ENCODE peak calls at places on chromosomes 4 and X, in six cellular contexts. One of them, this sample, is unnamed.

GRCh38 chrX:19842542-19842941 is 44.9 kb downstream of the SH3KBP1 start:
- DNase-seq in cardiac muscle cell: no peak
- DNase-seq in tibial artery: no peak
- DNase-seq in IMR-90: no peak
- DNase-seq in GM06990: no peak
- DNase-seq in pancreas: no peak
- DNase-seq in this sample: no peak

GRCh38 chr4:13860126-13860525 is 232.6 kb upstream of the BOD1L1 start:
- DNase-seq in cardiac muscle cell: no peak
- DNase-seq in tibial artery: no peak
- DNase-seq in IMR-90: no peak
- DNase-seq in GM06990: no peak
- DNase-seq in pancreas: no peak
- DNase-seq in this sample: no peak

GRCh38 chr4:69849297-69849696 is 10.6 kb downstream of the SULT1E1 start:
- DNase-seq in cardiac muscle cell: no peak
- DNase-seq in tibial artery: no peak
- DNase-seq in IMR-90: no peak
- DNase-seq in GM06990: no peak
- DNase-seq in pancreas: no peak
- DNase-seq in this sample: no peak

GRCh38 chrX:19670321-19670750 is 155.0 kb upstream of the MAP3K15 start:
- DNase-seq in cardiac muscle cell: no peak
- DNase-seq in tibial artery: no peak
- DNase-seq in IMR-90: peak; percentile 38
- DNase-seq in GM06990: no peak
- DNase-seq in pancreas: no peak
- DNase-seq in this sample: peak; percentile 30

GRCh38 chr4:40672528-40673522 is 43.2 kb upstream of the RBM47 start:
- DNase-seq in cardiac muscle cell: no peak
- DNase-seq in tibial artery: peak; percentile 68
- DNase-seq in IMR-90: peak; percentile 99
- DNase-seq in GM06990: peak; percentile 61
- DNase-seq in pancreas: no peak
- DNase-seq in this sample: peak; percentile 93

GRCh38 chr4:185504098-185505047 is 30.9 kb downstream of the PDLIM3 start:
- DNase-seq in cardiac muscle cell: no peak
- DNase-seq in tibial artery: peak; percentile 95
- DNase-seq in IMR-90: peak; percentile 75
- DNase-seq in GM06990: no peak
- DNase-seq in pancreas: no peak
- DNase-seq in this sample: peak; percentile 51

GRCh38 chrX:107718156-107718621 is 57.4 kb downstream of the TSC22D3 start:
- DNase-seq in cardiac muscle cell: peak; percentile 78
- DNase-seq in tibial artery: peak; percentile 92
- DNase-seq in IMR-90: peak; percentile 78
- DNase-seq in GM06990: no peak
- DNase-seq in pancreas: peak; percentile 82
- DNase-seq in this sample: peak; percentile 37

GRCh38 chr4:39716356-39716755 is 18.4 kb downstream of the UBE2K start:
- DNase-seq in cardiac muscle cell: no peak
- DNase-seq in tibial artery: peak; percentile 48
- DNase-seq in IMR-90: no peak
- DNase-seq in GM06990: no peak
- DNase-seq in pancreas: no peak
- DNase-seq in this sample: no peak

GRCh38 chr4:17781072-17781830 is at the start of gene FAM184B:
- DNase-seq in cardiac muscle cell: peak; percentile 29
- DNase-seq in tibial artery: no peak
- DNase-seq in IMR-90: no peak
- DNase-seq in GM06990: peak; percentile 7
- DNase-seq in pancreas: no peak
- DNase-seq in this sample: no peak

GRCh38 chrX:80237072-80237471 is 183.2 kb upstream of the TENT5D start:
- DNase-seq in cardiac muscle cell: no peak
- DNase-seq in tibial artery: no peak
- DNase-seq in IMR-90: no peak
- DNase-seq in GM06990: no peak
- DNase-seq in pancreas: no peak
- DNase-seq in this sample: no peak

GRCh38 chrX:75623535-75623934 is 100.7 kb upstream of the ZDHHC15 start:
- DNase-seq in cardiac muscle cell: peak; percentile 2
- DNase-seq in tibial artery: no peak
- DNase-seq in IMR-90: no peak
- DNase-seq in GM06990: no peak
- DNase-seq in pancreas: no peak
- DNase-seq in this sample: no peak

GRCh38 chrX:45714864-45715263 is 514.2 kb upstream of the DIPK2B start:
- DNase-seq in cardiac muscle cell: no peak
- DNase-seq in tibial artery: no peak
- DNase-seq in IMR-90: peak; percentile 71
- DNase-seq in GM06990: peak; percentile 15
- DNase-seq in pancreas: no peak
- DNase-seq in this sample: no peak

GRCh38 chr4:54065282-54066087 is 1.1 kb upstream of the CHIC2 start:
- DNase-seq in cardiac muscle cell: peak; percentile 10
- DNase-seq in tibial artery: no peak
- DNase-seq in IMR-90: no peak
- DNase-seq in GM06990: no peak
- DNase-seq in pancreas: no peak
- DNase-seq in this sample: no peak

GRCh38 chrX:107700317-107700774 is 72.0 kb downstream of the PRPS1 start:
- DNase-seq in cardiac muscle cell: no peak
- DNase-seq in tibial artery: peak; percentile 73
- DNase-seq in IMR-90: no peak
- DNase-seq in GM06990: no peak
- DNase-seq in pancreas: no peak
- DNase-seq in this sample: no peak

GRCh38 chrX:2342878-2343277 is 157.9 kb downstream of the DHRSX start:
- DNase-seq in cardiac muscle cell: no peak
- DNase-seq in tibial artery: no peak
- DNase-seq in IMR-90: peak; percentile 86
- DNase-seq in GM06990: no peak
- DNase-seq in pancreas: no peak
- DNase-seq in this sample: peak; percentile 70

GRCh38 chr4:106246441-106246840 is 69.6 kb downstream of the TBCK start:
- DNase-seq in cardiac muscle cell: no peak
- DNase-seq in tibial artery: no peak
- DNase-seq in IMR-90: no peak
- DNase-seq in GM06990: no peak
- DNase-seq in pancreas: no peak
- DNase-seq in this sample: no peak

GRCh38 chr4:122356317-122356818 is 22.4 kb upstream of the ADAD1 start:
- DNase-seq in cardiac muscle cell: no peak
- DNase-seq in tibial artery: no peak
- DNase-seq in IMR-90: no peak
- DNase-seq in GM06990: no peak
- DNase-seq in pancreas: no peak
- DNase-seq in this sample: no peak

GRCh38 chr4:121278811-121279368 is 101.9 kb downstream of the QRFPR start:
- DNase-seq in cardiac muscle cell: no peak
- DNase-seq in tibial artery: no peak
- DNase-seq in IMR-90: peak; percentile 33
- DNase-seq in GM06990: peak; percentile 68
- DNase-seq in pancreas: no peak
- DNase-seq in this sample: peak; percentile 4

GRCh38 chr4:76001760-76002159 is 5.5 kb downstream of the CXCL9 start:
- DNase-seq in cardiac muscle cell: no peak
- DNase-seq in tibial artery: no peak
- DNase-seq in IMR-90: no peak
- DNase-seq in GM06990: no peak
- DNase-seq in pancreas: no peak
- DNase-seq in this sample: no peak

GRCh38 chr4:1130318-1131186 is 17.2 kb upstream of the RNF212 start:
- DNase-seq in cardiac muscle cell: peak; percentile 67
- DNase-seq in tibial artery: peak; percentile 80
- DNase-seq in IMR-90: peak; percentile 76
- DNase-seq in GM06990: peak; percentile 44
- DNase-seq in pancreas: peak; percentile 76
- DNase-seq in this sample: peak; percentile 63

GRCh38 chrX:9310596-9310995 is 154.3 kb upstream of the TBL1X start:
- DNase-seq in cardiac muscle cell: no peak
- DNase-seq in tibial artery: no peak
- DNase-seq in IMR-90: peak; percentile 70
- DNase-seq in GM06990: no peak
- DNase-seq in pancreas: no peak
- DNase-seq in this sample: no peak

GRCh38 chrX:51894697-51895336 is 1.4 kb downstream of the MAGED1 start:
- DNase-seq in cardiac muscle cell: peak; percentile 38
- DNase-seq in tibial artery: peak; percentile 66
- DNase-seq in IMR-90: peak; percentile 31
- DNase-seq in GM06990: peak; percentile 31
- DNase-seq in pancreas: peak; percentile 36
- DNase-seq in this sample: no peak

GRCh38 chr4:189533603-189534002 is 407.1 kb upstream of the FRG1 start:
- DNase-seq in cardiac muscle cell: no peak
- DNase-seq in tibial artery: no peak
- DNase-seq in IMR-90: no peak
- DNase-seq in GM06990: no peak
- DNase-seq in pancreas: no peak
- DNase-seq in this sample: no peak

GRCh38 chr4:165489786-165490185 is 111.0 kb downstream of the CPE start:
- DNase-seq in cardiac muscle cell: no peak
- DNase-seq in tibial artery: no peak
- DNase-seq in IMR-90: no peak
- DNase-seq in GM06990: no peak
- DNase-seq in pancreas: no peak
- DNase-seq in this sample: no peak

GRCh38 chr4:53193111-53193510 is 172.8 kb downstream of the SCFD2 start:
- DNase-seq in cardiac muscle cell: no peak
- DNase-seq in tibial artery: no peak
- DNase-seq in IMR-90: peak; percentile 41
- DNase-seq in GM06990: no peak
- DNase-seq in pancreas: no peak
- DNase-seq in this sample: no peak

GRCh38 chrX:114049063-114049462 is 534.8 kb upstream of the HTR2C start:
- DNase-seq in cardiac muscle cell: no peak
- DNase-seq in tibial artery: no peak
- DNase-seq in IMR-90: no peak
- DNase-seq in GM06990: no peak
- DNase-seq in pancreas: no peak
- DNase-seq in this sample: no peak

GRCh38 chrX:114051667-114052315 is 532.1 kb upstream of the HTR2C start:
- DNase-seq in cardiac muscle cell: no peak
- DNase-seq in tibial artery: no peak
- DNase-seq in IMR-90: no peak
- DNase-seq in GM06990: no peak
- DNase-seq in pancreas: no peak
- DNase-seq in this sample: no peak

GRCh38 chrX:114047558-114047957 is 536.3 kb upstream of the HTR2C start:
- DNase-seq in cardiac muscle cell: no peak
- DNase-seq in tibial artery: no peak
- DNase-seq in IMR-90: no peak
- DNase-seq in GM06990: no peak
- DNase-seq in pancreas: no peak
- DNase-seq in this sample: no peak

GRCh38 chrX:114046695-114047279 is 537.1 kb upstream of the HTR2C start:
- DNase-seq in cardiac muscle cell: no peak
- DNase-seq in tibial artery: no peak
- DNase-seq in IMR-90: no peak
- DNase-seq in GM06990: no peak
- DNase-seq in pancreas: no peak
- DNase-seq in this sample: no peak

GRCh38 chrX:114050075-114050796 is 533.6 kb upstream of the HTR2C start:
- DNase-seq in cardiac muscle cell: no peak
- DNase-seq in tibial artery: no peak
- DNase-seq in IMR-90: no peak
- DNase-seq in GM06990: no peak
- DNase-seq in pancreas: no peak
- DNase-seq in this sample: no peak
- H3K4me3 ChIP-seq in cardiac muscle cell: no peak overlapping the region
- H3K4me3 ChIP-seq in tibial artery: no peak overlapping the region
- H3K4me3 ChIP-seq in IMR-90: no peak overlapping the region
- H3K4me3 ChIP-seq in GM06990: no peak overlapping the region
- H3K4me3 ChIP-seq in pancreas: no peak overlapping the region
- H3K4me3 ChIP-seq in this sample: no peak overlapping the region

GRCh38 chrX:105191878-105192277 is 28.6 kb downstream of the TEX13A start:
- DNase-seq in cardiac muscle cell: peak; percentile 58
- DNase-seq in tibial artery: no peak
- DNase-seq in IMR-90: no peak
- DNase-seq in GM06990: no peak
- DNase-seq in pancreas: no peak
- DNase-seq in this sample: no peak
- TF ChIP-seq CTCF in cardiac muscle cell: peak; percentile 51
- TF ChIP-seq CTCF in tibial artery: no peak
- TF ChIP-seq CTCF in IMR-90: no peak
- TF ChIP-seq CTCF in GM06990: peak; percentile 66
- TF ChIP-seq CTCF in pancreas: peak; percentile 21
- TF ChIP-seq CTCF in this sample: peak; percentile 47

DNA sequence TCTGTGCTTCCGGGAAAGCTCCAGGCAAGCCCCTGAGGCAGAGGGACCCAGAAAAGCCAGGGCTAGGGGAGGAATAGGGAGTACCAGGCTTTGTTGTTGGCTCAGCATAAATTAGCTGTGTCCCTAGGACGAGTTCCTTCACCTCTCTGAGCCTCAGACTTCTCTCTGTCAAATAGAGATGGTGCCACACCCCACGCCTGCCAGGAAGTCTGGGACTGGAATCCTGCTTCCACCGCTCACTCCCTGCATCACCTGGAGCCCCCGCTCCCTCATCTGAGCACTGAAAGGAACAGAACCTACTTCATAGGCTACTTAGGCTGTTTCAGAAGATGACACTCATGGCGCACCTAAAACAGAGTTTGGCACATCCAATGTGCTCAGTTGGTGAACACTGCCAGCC is 8.1 kb upstream of the JAKMIP1 start:
- DNase-seq in cardiac muscle cell: no peak
- DNase-seq in tibial artery: no peak
- DNase-seq in IMR-90: no peak
- DNase-seq in GM06990: no peak
- DNase-seq in pancreas: no peak
- DNase-seq in this sample: no peak
- H3K27me3 ChIP-seq in cardiac muscle cell: no peaks in the 10 kb centered on the region
- H3K27me3 ChIP-seq in tibial artery: no peaks in the 10 kb centered on the region
- H3K27me3 ChIP-seq in IMR-90: peaks cover 3% of the 10 kb centered on the region
- H3K27me3 ChIP-seq in GM06990: no peaks in the 10 kb centered on the region
- H3K27me3 ChIP-seq in pancreas: no peaks in the 10 kb centered on the region
- H3K27me3 ChIP-seq in this sample: peaks cover 5% of the 10 kb centered on the region

GRCh38 chr4:5711479-5712184 is 631 bp downstream of the EVC start:
- DNase-seq in cardiac muscle cell: no peak
- DNase-seq in tibial artery: no peak
- DNase-seq in IMR-90: peak; percentile 51
- DNase-seq in GM06990: peak; percentile 66
- DNase-seq in pancreas: peak; percentile 45
- DNase-seq in this sample: no peak

GRCh38 chr4:5712517-5712916 is 1.5 kb downstream of the EVC start:
- DNase-seq in cardiac muscle cell: no peak
- DNase-seq in tibial artery: no peak
- DNase-seq in IMR-90: peak; percentile 81
- DNase-seq in GM06990: peak; percentile 69
- DNase-seq in pancreas: no peak
- DNase-seq in this sample: no peak

GRCh38 chr4:5712931-5713330 is 1.9 kb downstream of the EVC start:
- DNase-seq in cardiac muscle cell: no peak
- DNase-seq in tibial artery: no peak
- DNase-seq in IMR-90: no peak
- DNase-seq in GM06990: no peak
- DNase-seq in pancreas: no peak
- DNase-seq in this sample: no peak

GRCh38 chr4:5710065-5710961 is 688 bp upstream of the EVC start:
- DNase-seq in cardiac muscle cell: no peak
- DNase-seq in tibial artery: no peak
- DNase-seq in IMR-90: peak; percentile 18
- DNase-seq in GM06990: no peak
- DNase-seq in pancreas: no peak
- DNase-seq in this sample: no peak

GRCh38 chr4:5710962-5711478 is at the start of gene EVC:
- DNase-seq in cardiac muscle cell: peak; percentile 76
- DNase-seq in tibial artery: peak; percentile 92
- DNase-seq in IMR-90: peak; percentile 74
- DNase-seq in GM06990: peak; percentile 78
- DNase-seq in pancreas: peak; percentile 80
- DNase-seq in this sample: peak; percentile 36
- H3K4me3 ChIP-seq in cardiac muscle cell: peak within 1 kb of the TSS; percentile 40
- H3K4me3 ChIP-seq in tibial artery: peak within 1 kb of the TSS; percentile 56
- H3K4me3 ChIP-seq in IMR-90: peak within 1 kb of the TSS; percentile 83
- H3K4me3 ChIP-seq in GM06990: peak within 1 kb of the TSS; percentile 66
- H3K4me3 ChIP-seq in pancreas: peak within 1 kb of the TSS; percentile 29
- H3K4me3 ChIP-seq in this sample: peak within 1 kb of the TSS; percentile 91